ENCODE peak calls at places on chromosomes 11 and 22, in seven cellular contexts. S is BE2C, H is MM.1S, P is A673, L is pancreas, M is H1, K is Peyer's patch. G is an unnamed sample.

GRCh38 chr22:23225724-23226496 is 45.6 kb downstream of the BCR start:
- DNase-seq in S (no peak), H (no peak), P (peak; percentile 88), L (no peak), M (no peak), K (peak; percentile 54), G (peak; percentile 77)

GRCh38 chr22:50326225-50326958 is 420 bp downstream of the DENND6B start:
- DNase-seq in S (no peak), H (no peak), P (no peak), L (no peak), M (no peak), K (no peak), G (no peak)

GRCh38 chr22:43343262-43343988 is at the start of gene SCUBE1:
- DNase-seq in S (peak; percentile 90), H (peak; percentile 66), P (peak; percentile 73), L (peak; percentile 82), M (peak; percentile 88), K (peak; percentile 75), G (no peak)

GRCh38 chr11:45156201-45156600 is 9.8 kb downstream of the PRDM11 start:
- DNase-seq in S (no peak), H (no peak), P (no peak), L (no peak), M (no peak), K (no peak), G (no peak)

GRCh38 chr22:22833059-22833458 is 54.6 kb upstream of the IGLL5 start:
- DNase-seq in S (no peak), H (no peak), P (no peak), L (no peak), M (no peak), K (no peak), G (no peak)

GRCh38 chr22:23856721-23857605 is 712 bp upstream of the SLC2A11 start:
- DNase-seq in S (peak; percentile 50), H (peak; percentile 49), P (peak; percentile 27), L (peak; percentile 80), M (peak; percentile 72), K (peak; percentile 66), G (no peak)

GRCh38 chr11:36475192-36475591 is 34.9 kb downstream of the TRAF6 start:
- DNase-seq in S (no peak), H (no peak), P (no peak), L (no peak), M (no peak), K (no peak), G (no peak)

GRCh38 chr11:35337919-35338316 is 81.4 kb downstream of the SLC1A2 start:
- DNase-seq in S (no peak), H (no peak), P (no peak), L (no peak), M (no peak), K (no peak), G (no peak)

GRCh38 chr11:10255388-10256125 is 38.5 kb downstream of the SBF2 start:
- DNase-seq in S (no peak), H (no peak), P (no peak), L (no peak), M (no peak), K (no peak), G (no peak)

GRCh38 chr22:48275412-48275811 is 1513.0 kb downstream of the TBC1D22A start:
- DNase-seq in S (no peak), H (peak; percentile 3), P (no peak), L (no peak), M (no peak), K (no peak), G (no peak)

GRCh38 chr11:72245232-72245816 is 1.3 kb upstream of the PHOX2A start:
- DNase-seq in S (no peak), H (no peak), P (no peak), L (no peak), M (peak; percentile 52), K (no peak), G (no peak)

GRCh38 chr22:43292633-43293025 is 50.5 kb downstream of the SCUBE1 start:
- DNase-seq in S (no peak), H (no peak), P (no peak), L (no peak), M (no peak), K (no peak), G (no peak)

GRCh38 chr11:95076416-95076815 is 9.7 kb downstream of the SRSF8 start:
- DNase-seq in S (no peak), H (peak; percentile 30), P (no peak), L (no peak), M (no peak), K (no peak), G (no peak)

GRCh38 chr11:72662036-72662435 is 12.2 kb downstream of the PDE2A start:
- DNase-seq in S (no peak), H (no peak), P (no peak), L (no peak), M (no peak), K (no peak), G (no peak)

GRCh38 chr22:41683616-41684015 is 5.1 kb downstream of the SNU13 start:
- DNase-seq in S (no peak), H (no peak), P (no peak), L (no peak), M (no peak), K (no peak), G (no peak)

GRCh38 chr11:117097567-117098268 is 510 bp downstream of the SIK3 start:
- DNase-seq in S (peak; percentile 49), H (peak; percentile 25), P (peak; percentile 54), L (peak; percentile 86), M (peak; percentile 74), K (peak; percentile 74), G (peak; percentile 56)

GRCh38 chr11:65083134-65083833 is 556 bp downstream of the CDCA5 start:
- DNase-seq in S (no peak), H (no peak), P (no peak), L (no peak), M (no peak), K (no peak), G (no peak)

GRCh38 chr22:32644252-32645100 is 157.0 kb upstream of the TIMP3 start:
- DNase-seq in S (no peak), H (no peak), P (no peak), L (no peak), M (no peak), K (no peak), G (peak; percentile 73)

GRCh38 chr11:32432565-32433248 is 2.6 kb downstream of the WT1 start:
- DNase-seq in S (no peak), H (no peak), P (no peak), L (no peak), M (no peak), K (no peak), G (no peak)

GRCh38 chr11:16881074-16881709 is 133.0 kb downstream of the PLEKHA7 start:
- DNase-seq in S (no peak), H (peak; percentile 66), P (peak; percentile 34), L (peak; percentile 71), M (no peak), K (no peak), G (no peak)
- TF ChIP-seq CTCF in S (no peak), H (peak; percentile 60), P (peak; percentile 27), L (no peak), M (peak; percentile 40), K (no peak), G (no peak)

GRCh38 chr11:134610116-134610910 is 198.3 kb upstream of the B3GAT1 start:
- DNase-seq in S (no peak), H (no peak), P (no peak), L (no peak), M (peak; percentile 38), K (no peak), G (no peak)

GRCh38 chr11:134609361-134610115 is 197.5 kb upstream of the B3GAT1 start:
- DNase-seq in S (no peak), H (no peak), P (peak; percentile 6), L (no peak), M (peak; percentile 36), K (no peak), G (no peak)

GRCh38 chr11:134604886-134605285 is 192.8 kb upstream of the B3GAT1 start:
- DNase-seq in S (no peak), H (no peak), P (no peak), L (no peak), M (no peak), K (no peak), G (no peak)

GRCh38 chr11:134606251-134606650 is 194.2 kb upstream of the B3GAT1 start:
- DNase-seq in S (no peak), H (no peak), P (no peak), L (no peak), M (no peak), K (no peak), G (no peak)

GRCh38 chr11:134607963-134608750 is 196.1 kb upstream of the B3GAT1 start:
- DNase-seq in S (no peak), H (no peak), P (no peak), L (no peak), M (peak; percentile 35), K (no peak), G (no peak)
- H3K4me1 ChIP-seq in S (no peaks in the 10 kb centered on the region), H (no peaks in the 10 kb centered on the region), P (no peaks in the 10 kb centered on the region), L (no peaks in the 10 kb centered on the region), M (no peaks in the 10 kb centered on the region), K (no peaks in the 10 kb centered on the region), G (no peaks in the 10 kb centered on the region)

DNA sequence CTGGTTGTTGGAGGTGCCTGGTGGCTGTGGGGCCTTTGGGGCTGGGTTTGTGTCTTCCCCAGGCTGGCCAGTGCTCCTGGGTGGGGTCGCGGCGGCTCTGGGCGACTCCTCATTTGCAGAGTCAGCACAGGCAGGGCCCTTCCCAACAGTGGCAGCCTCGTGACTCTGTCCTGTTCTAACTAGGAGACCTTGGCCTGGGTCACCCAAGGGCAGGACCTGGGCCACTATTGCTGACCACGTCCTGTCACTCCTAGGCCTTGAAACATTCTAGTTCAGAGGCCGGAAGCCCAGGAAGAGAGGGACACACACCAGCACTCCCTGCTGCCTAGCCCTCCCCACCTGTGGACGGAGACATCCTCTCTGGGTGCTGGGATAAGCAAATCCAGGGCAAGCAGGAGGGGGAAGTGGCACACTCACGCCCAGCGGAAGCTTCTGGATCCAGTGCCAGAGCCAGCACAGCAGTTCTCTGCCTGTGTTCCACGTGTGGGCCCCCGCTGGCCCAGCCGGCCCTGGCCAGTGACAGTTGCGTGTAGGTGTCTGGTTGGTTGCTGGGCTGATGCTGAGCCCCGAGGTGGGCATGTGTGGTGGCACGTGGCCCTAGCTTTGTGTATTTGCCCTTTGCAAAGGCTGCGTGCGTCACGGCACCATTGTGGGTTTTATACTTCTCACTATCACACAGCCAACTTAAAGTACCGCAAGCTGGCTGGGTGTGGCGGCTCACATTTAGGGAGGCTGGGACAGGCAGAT is 4.3 kb upstream of the CHID1 start:
- DNase-seq in S (no peak), H (no peak), P (no peak), L (peak; percentile 55), M (no peak), K (no peak), G (no peak)
- H3K4me3 ChIP-seq in S (no peak overlapping the region), H (no peak overlapping the region), P (no peak overlapping the region), L (no peak overlapping the region), M (no peak overlapping the region), K (no peak overlapping the region), G (no peak overlapping the region)

GRCh38 chr11:129996113-129996870 is 6.3 kb downstream of the PRDM10 start:
- DNase-seq in S (no peak), H (no peak), P (peak; percentile 22), L (no peak), M (no peak), K (no peak), G (no peak)

GRCh38 chr11:129987950-129988349 is 14.7 kb downstream of the PRDM10 start:
- DNase-seq in S (no peak), H (no peak), P (no peak), L (no peak), M (no peak), K (no peak), G (no peak)

GRCh38 chr11:129989437-129989836 is 13.2 kb downstream of the PRDM10 start:
- DNase-seq in S (no peak), H (no peak), P (no peak), L (no peak), M (no peak), K (no peak), G (no peak)

GRCh38 chr11:129995163-129995562 is 7.5 kb downstream of the PRDM10 start:
- DNase-seq in S (no peak), H (no peak), P (no peak), L (no peak), M (no peak), K (no peak), G (no peak)

GRCh38 chr11:129992161-129992944 is 10.3 kb downstream of the PRDM10 start:
- DNase-seq in S (peak; percentile 48), H (no peak), P (no peak), L (peak; percentile 71), M (peak; percentile 56), K (peak; percentile 56), G (peak; percentile 39)
- TF ChIP-seq CTCF in S (peak; percentile 65), H (no peak), P (no peak), L (no peak), M (peak; percentile 69), K (peak; percentile 44), G (peak; percentile 26)

G was measured in DND-41.